ENCODE peak calls at places on chromosomes 12 and 14, in five cellular contexts. One of them, this sample, is unnamed.

GRCh38 chr12:583251-583869 is 79.9 kb downstream of the NINJ2 start:
- DNase-seq in NCI-H1092 treated with DMSO at 0.1 percent for 48 hours: no peak
- DNase-seq in HFFc6: no peak
- DNase-seq in NCI-H1436 treated with DMSO at 0.1 percent for 48 hours: no peak
- DNase-seq in iris pigment epithelial cell: no peak
- DNase-seq in this sample: peak; percentile 42

GRCh38 chr14:85102591-85102990 is 427.4 kb upstream of the FLRT2 start:
- DNase-seq in NCI-H1092 treated with DMSO at 0.1 percent for 48 hours: no peak
- DNase-seq in NCI-H1436 treated with DMSO at 0.1 percent for 48 hours: no peak
- DNase-seq in iris pigment epithelial cell: no peak
- DNase-seq in HFFc6: no peak
- DNase-seq in this sample: no peak

GRCh38 chr14:59503256-59503655 is 18.9 kb downstream of the JKAMP start:
- DNase-seq in NCI-H1092 treated with DMSO at 0.1 percent for 48 hours: no peak
- DNase-seq in NCI-H1436 treated with DMSO at 0.1 percent for 48 hours: no peak
- DNase-seq in HFFc6: no peak
- DNase-seq in iris pigment epithelial cell: no peak
- DNase-seq in this sample: no peak

GRCh38 chr12:64180951-64181350 is 41.1 kb downstream of the KICS2 start:
- DNase-seq in HFFc6: peak; percentile 64
- DNase-seq in NCI-H1436 treated with DMSO at 0.1 percent for 48 hours: no peak
- DNase-seq in NCI-H1092 treated with DMSO at 0.1 percent for 48 hours: no peak
- DNase-seq in iris pigment epithelial cell: peak; percentile 71
- DNase-seq in this sample: no peak

GRCh38 chr14:27078176-27078575 is 480.3 kb upstream of the NOVA1 start:
- DNase-seq in HFFc6: no peak
- DNase-seq in NCI-H1092 treated with DMSO at 0.1 percent for 48 hours: no peak
- DNase-seq in iris pigment epithelial cell: no peak
- DNase-seq in NCI-H1436 treated with DMSO at 0.1 percent for 48 hours: no peak
- DNase-seq in this sample: no peak

GRCh38 chr14:76085358-76085757 is 66.4 kb upstream of the GPATCH2L start:
- DNase-seq in NCI-H1092 treated with DMSO at 0.1 percent for 48 hours: no peak
- DNase-seq in HFFc6: no peak
- DNase-seq in iris pigment epithelial cell: no peak
- DNase-seq in NCI-H1436 treated with DMSO at 0.1 percent for 48 hours: no peak
- DNase-seq in this sample: no peak

GRCh38 chr12:121175383-121176119 is 34.4 kb upstream of the P2RX4 start:
- DNase-seq in NCI-H1436 treated with DMSO at 0.1 percent for 48 hours: no peak
- DNase-seq in NCI-H1092 treated with DMSO at 0.1 percent for 48 hours: no peak
- DNase-seq in iris pigment epithelial cell: peak; percentile 43
- DNase-seq in HFFc6: no peak
- DNase-seq in this sample: no peak

GRCh38 chr12:46109343-46110219 is 119.2 kb upstream of the SCAF11 start:
- DNase-seq in NCI-H1092 treated with DMSO at 0.1 percent for 48 hours: no peak
- DNase-seq in HFFc6: no peak
- DNase-seq in NCI-H1436 treated with DMSO at 0.1 percent for 48 hours: no peak
- DNase-seq in iris pigment epithelial cell: no peak
- DNase-seq in this sample: peak; percentile 11

GRCh38 chr14:77097006-77097688 is 911 bp upstream of the CIPC start:
- DNase-seq in NCI-H1436 treated with DMSO at 0.1 percent for 48 hours: no peak
- DNase-seq in HFFc6: peak; percentile 14
- DNase-seq in NCI-H1092 treated with DMSO at 0.1 percent for 48 hours: peak; percentile 71
- DNase-seq in iris pigment epithelial cell: peak; percentile 49
- DNase-seq in this sample: no peak

GRCh38 chr14:92559486-92559885 is 45.9 kb downstream of the RIN3 start:
- DNase-seq in NCI-H1436 treated with DMSO at 0.1 percent for 48 hours: no peak
- DNase-seq in HFFc6: no peak
- DNase-seq in NCI-H1092 treated with DMSO at 0.1 percent for 48 hours: no peak
- DNase-seq in iris pigment epithelial cell: no peak
- DNase-seq in this sample: no peak

GRCh38 chr14:29763342-29763858 is 164.2 kb downstream of the PRKD1 start:
- DNase-seq in HFFc6: no peak
- DNase-seq in NCI-H1092 treated with DMSO at 0.1 percent for 48 hours: no peak
- DNase-seq in NCI-H1436 treated with DMSO at 0.1 percent for 48 hours: no peak
- DNase-seq in iris pigment epithelial cell: no peak
- DNase-seq in this sample: no peak

GRCh38 chr12:11228268-11228879 is 41.1 kb downstream of the PRB3 start:
- DNase-seq in NCI-H1092 treated with DMSO at 0.1 percent for 48 hours: peak; percentile 38
- DNase-seq in iris pigment epithelial cell: peak; percentile 61
- DNase-seq in HFFc6: peak; percentile 19
- DNase-seq in NCI-H1436 treated with DMSO at 0.1 percent for 48 hours: no peak
- DNase-seq in this sample: peak; percentile 80

GRCh38 chr12:104426926-104427546 is 29.7 kb upstream of the CHST11 start:
- DNase-seq in HFFc6: peak; percentile 88
- DNase-seq in NCI-H1436 treated with DMSO at 0.1 percent for 48 hours: no peak
- DNase-seq in iris pigment epithelial cell: peak; percentile 79
- DNase-seq in NCI-H1092 treated with DMSO at 0.1 percent for 48 hours: no peak
- DNase-seq in this sample: no peak

GRCh38 chr14:64463873-64464272 is 1.4 kb upstream of the AKAP5 start:
- DNase-seq in iris pigment epithelial cell: no peak
- DNase-seq in NCI-H1436 treated with DMSO at 0.1 percent for 48 hours: no peak
- DNase-seq in NCI-H1092 treated with DMSO at 0.1 percent for 48 hours: no peak
- DNase-seq in HFFc6: no peak
- DNase-seq in this sample: no peak

GRCh38 chr14:89957791-89958190 is 2.1 kb downstream of the TDP1 start:
- DNase-seq in HFFc6: no peak
- DNase-seq in NCI-H1436 treated with DMSO at 0.1 percent for 48 hours: no peak
- DNase-seq in NCI-H1092 treated with DMSO at 0.1 percent for 48 hours: no peak
- DNase-seq in iris pigment epithelial cell: no peak
- DNase-seq in this sample: no peak

GRCh38 chr14:83251402-83251801 is 1717.7 kb upstream of the SEL1L start:
- DNase-seq in HFFc6: no peak
- DNase-seq in NCI-H1436 treated with DMSO at 0.1 percent for 48 hours: no peak
- DNase-seq in NCI-H1092 treated with DMSO at 0.1 percent for 48 hours: no peak
- DNase-seq in iris pigment epithelial cell: no peak
- DNase-seq in this sample: no peak

GRCh38 chr12:117159674-117160073 is 30.6 kb downstream of the FBXO21 start:
- DNase-seq in NCI-H1436 treated with DMSO at 0.1 percent for 48 hours: no peak
- DNase-seq in NCI-H1092 treated with DMSO at 0.1 percent for 48 hours: no peak
- DNase-seq in HFFc6: no peak
- DNase-seq in iris pigment epithelial cell: no peak
- DNase-seq in this sample: no peak

GRCh38 chr14:94401083-94401482 is 12.7 kb upstream of the SERPINA1 start:
- DNase-seq in HFFc6: peak; percentile 5
- DNase-seq in NCI-H1092 treated with DMSO at 0.1 percent for 48 hours: no peak
- DNase-seq in iris pigment epithelial cell: peak; percentile 49
- DNase-seq in NCI-H1436 treated with DMSO at 0.1 percent for 48 hours: no peak
- DNase-seq in this sample: no peak

GRCh38 chr12:19220861-19221466 is 91.4 kb downstream of the PLEKHA5 start:
- DNase-seq in NCI-H1436 treated with DMSO at 0.1 percent for 48 hours: no peak
- DNase-seq in iris pigment epithelial cell: peak; percentile 82
- DNase-seq in HFFc6: peak; percentile 69
- DNase-seq in NCI-H1092 treated with DMSO at 0.1 percent for 48 hours: no peak
- DNase-seq in this sample: no peak

GRCh38 chr12:2733493-2734252 is 61.1 kb upstream of the FKBP4 start:
- DNase-seq in iris pigment epithelial cell: no peak
- DNase-seq in NCI-H1436 treated with DMSO at 0.1 percent for 48 hours: no peak
- DNase-seq in NCI-H1092 treated with DMSO at 0.1 percent for 48 hours: no peak
- DNase-seq in HFFc6: no peak
- DNase-seq in this sample: no peak

GRCh38 chr12:110179291-110179690 is 55.1 kb downstream of the IFT81 start:
- DNase-seq in iris pigment epithelial cell: peak; percentile 80
- DNase-seq in NCI-H1436 treated with DMSO at 0.1 percent for 48 hours: no peak
- DNase-seq in NCI-H1092 treated with DMSO at 0.1 percent for 48 hours: no peak
- DNase-seq in HFFc6: peak; percentile 70
- DNase-seq in this sample: no peak

GRCh38 chr12:98896938-98897337 is 251.8 kb downstream of the APAF1 start:
- DNase-seq in HFFc6: no peak
- DNase-seq in NCI-H1092 treated with DMSO at 0.1 percent for 48 hours: no peak
- DNase-seq in NCI-H1436 treated with DMSO at 0.1 percent for 48 hours: no peak
- DNase-seq in iris pigment epithelial cell: peak; percentile 10
- DNase-seq in this sample: peak; percentile 22

GRCh38 chr14:34361504-34362011 is 100.5 kb downstream of the SPTSSA start:
- DNase-seq in NCI-H1436 treated with DMSO at 0.1 percent for 48 hours: no peak
- DNase-seq in NCI-H1092 treated with DMSO at 0.1 percent for 48 hours: no peak
- DNase-seq in HFFc6: no peak
- DNase-seq in iris pigment epithelial cell: peak; percentile 14
- DNase-seq in this sample: no peak

GRCh38 chr14:22614240-22614799 is 16.2 kb downstream of the ABHD4 start:
- DNase-seq in iris pigment epithelial cell: peak; percentile 97
- DNase-seq in NCI-H1092 treated with DMSO at 0.1 percent for 48 hours: no peak
- DNase-seq in HFFc6: peak; percentile 97
- DNase-seq in NCI-H1436 treated with DMSO at 0.1 percent for 48 hours: no peak
- DNase-seq in this sample: peak; percentile 90

GRCh38 chr14:44374906-44375305 is 132.2 kb downstream of the FSCB start:
- DNase-seq in HFFc6: no peak
- DNase-seq in NCI-H1436 treated with DMSO at 0.1 percent for 48 hours: no peak
- DNase-seq in iris pigment epithelial cell: no peak
- DNase-seq in NCI-H1092 treated with DMSO at 0.1 percent for 48 hours: no peak
- DNase-seq in this sample: no peak

GRCh38 chr14:75522224-75522764 is at the start of gene BATF:
- DNase-seq in iris pigment epithelial cell: no peak
- DNase-seq in NCI-H1436 treated with DMSO at 0.1 percent for 48 hours: no peak
- DNase-seq in HFFc6: no peak
- DNase-seq in NCI-H1092 treated with DMSO at 0.1 percent for 48 hours: no peak
- DNase-seq in this sample: no peak

GRCh38 chr12:54988402-54989054 is 4.0 kb upstream of the TESPA1 start:
- DNase-seq in HFFc6: peak; percentile 6
- DNase-seq in iris pigment epithelial cell: peak; percentile 28
- DNase-seq in NCI-H1436 treated with DMSO at 0.1 percent for 48 hours: no peak
- DNase-seq in NCI-H1092 treated with DMSO at 0.1 percent for 48 hours: peak; percentile 68
- DNase-seq in this sample: no peak

GRCh38 chr14:72104011-72104613 is 171.9 kb downstream of the RGS6 start:
- DNase-seq in iris pigment epithelial cell: no peak
- DNase-seq in HFFc6: no peak
- DNase-seq in NCI-H1436 treated with DMSO at 0.1 percent for 48 hours: no peak
- DNase-seq in NCI-H1092 treated with DMSO at 0.1 percent for 48 hours: no peak
- DNase-seq in this sample: peak; percentile 50

GRCh38 chr12:108156717-108157116 is 27.6 kb downstream of the WSCD2 start:
- DNase-seq in iris pigment epithelial cell: no peak
- DNase-seq in HFFc6: no peak
- DNase-seq in NCI-H1092 treated with DMSO at 0.1 percent for 48 hours: no peak
- DNase-seq in NCI-H1436 treated with DMSO at 0.1 percent for 48 hours: no peak
- DNase-seq in this sample: no peak

GRCh38 chr14:99574099-99574880 is 29.7 kb downstream of the CCDC85C start:
- DNase-seq in NCI-H1436 treated with DMSO at 0.1 percent for 48 hours: no peak
- DNase-seq in NCI-H1092 treated with DMSO at 0.1 percent for 48 hours: peak; percentile 31
- DNase-seq in HFFc6: peak; percentile 66
- DNase-seq in iris pigment epithelial cell: peak; percentile 66
- DNase-seq in this sample: peak; percentile 95

GRCh38 chr12:126191037-126191891 is 1126.0 kb downstream of the AACS start:
- DNase-seq in NCI-H1436 treated with DMSO at 0.1 percent for 48 hours: no peak
- DNase-seq in HFFc6: no peak
- DNase-seq in iris pigment epithelial cell: no peak
- DNase-seq in NCI-H1092 treated with DMSO at 0.1 percent for 48 hours: no peak
- DNase-seq in this sample: peak; percentile 74

GRCh38 chr14:90425480-90425879 is 28.7 kb downstream of the CALM1 start:
- DNase-seq in iris pigment epithelial cell: no peak
- DNase-seq in HFFc6: no peak
- DNase-seq in NCI-H1436 treated with DMSO at 0.1 percent for 48 hours: no peak
- DNase-seq in NCI-H1092 treated with DMSO at 0.1 percent for 48 hours: no peak
- DNase-seq in this sample: no peak

GRCh38 chr14:69715725-69716482 is 51.0 kb upstream of the SRSF5 start:
- DNase-seq in NCI-H1436 treated with DMSO at 0.1 percent for 48 hours: peak; percentile 55
- DNase-seq in iris pigment epithelial cell: peak; percentile 85
- DNase-seq in HFFc6: peak; percentile 27
- DNase-seq in NCI-H1092 treated with DMSO at 0.1 percent for 48 hours: peak; percentile 95
- DNase-seq in this sample: no peak

GRCh38 chr12:113961921-113962710 is 4.0 kb downstream of the RBM19 start:
- DNase-seq in HFFc6: peak; percentile 57
- DNase-seq in NCI-H1436 treated with DMSO at 0.1 percent for 48 hours: no peak
- DNase-seq in NCI-H1092 treated with DMSO at 0.1 percent for 48 hours: no peak
- DNase-seq in iris pigment epithelial cell: peak; percentile 89
- DNase-seq in this sample: no peak

GRCh38 chr12:22334696-22335290 is at the start of gene ST8SIA1:
- DNase-seq in iris pigment epithelial cell: peak; percentile 17
- DNase-seq in NCI-H1436 treated with DMSO at 0.1 percent for 48 hours: no peak
- DNase-seq in NCI-H1092 treated with DMSO at 0.1 percent for 48 hours: no peak
- DNase-seq in HFFc6: no peak
- DNase-seq in this sample: no peak

GRCh38 chr12:84994436-84994835 is 41.6 kb downstream of the TSPAN19 start:
- DNase-seq in NCI-H1436 treated with DMSO at 0.1 percent for 48 hours: no peak
- DNase-seq in NCI-H1092 treated with DMSO at 0.1 percent for 48 hours: no peak
- DNase-seq in HFFc6: no peak
- DNase-seq in iris pigment epithelial cell: peak; percentile 81
- DNase-seq in this sample: no peak

GRCh38 chr12:24890048-24890447 is 58.9 kb downstream of the BCAT1 start:
- DNase-seq in NCI-H1092 treated with DMSO at 0.1 percent for 48 hours: no peak
- DNase-seq in HFFc6: no peak
- DNase-seq in NCI-H1436 treated with DMSO at 0.1 percent for 48 hours: no peak
- DNase-seq in iris pigment epithelial cell: no peak
- DNase-seq in this sample: no peak

GRCh38 chr14:75917322-75918251 is 64.2 kb downstream of the TGFB3 start:
- DNase-seq in NCI-H1436 treated with DMSO at 0.1 percent for 48 hours: no peak
- DNase-seq in NCI-H1092 treated with DMSO at 0.1 percent for 48 hours: no peak
- DNase-seq in HFFc6: no peak
- DNase-seq in iris pigment epithelial cell: no peak
- DNase-seq in this sample: peak; percentile 36

GRCh38 chr12:106145539-106146447 is 7.0 kb upstream of the NUAK1 start:
- DNase-seq in HFFc6: no peak
- DNase-seq in NCI-H1092 treated with DMSO at 0.1 percent for 48 hours: peak; percentile 12
- DNase-seq in NCI-H1436 treated with DMSO at 0.1 percent for 48 hours: no peak
- DNase-seq in iris pigment epithelial cell: no peak
- DNase-seq in this sample: no peak